ENCODE peak calls at places on chromosomes 2 and 18, in five cellular contexts. One of them, this sample, is unnamed.
A peak's percentile ranks its signal among the peaks of the same experiment; 100 is the strongest.

GRCh38 chr18:72325307-72325706 is 218.8 kb downstream of the CBLN2 start:
- DNase-seq in neural progenitor cell: no peak
- DNase-seq in cardiac muscle cell: no peak
- DNase-seq in transverse colon: no peak
- DNase-seq in IMR-90: no peak
- DNase-seq in this sample: no peak

GRCh38 chr2:134398300-134398699 is 144.4 kb downstream of the MGAT5 start:
- DNase-seq in transverse colon: no peak
- DNase-seq in neural progenitor cell: no peak
- DNase-seq in cardiac muscle cell: peak; percentile 74
- DNase-seq in IMR-90: peak; percentile 91
- DNase-seq in this sample: no peak

GRCh38 chr18:26503382-26503781 is 45.0 kb downstream of the KCTD1 start:
- DNase-seq in cardiac muscle cell: peak; percentile 51
- DNase-seq in neural progenitor cell: no peak
- DNase-seq in IMR-90: no peak
- DNase-seq in transverse colon: no peak
- DNase-seq in this sample: no peak

GRCh38 chr18:55489742-55490055 is 98.3 kb downstream of the TCF4 start:
- DNase-seq in cardiac muscle cell: no peak
- DNase-seq in neural progenitor cell: no peak
- DNase-seq in transverse colon: no peak
- DNase-seq in IMR-90: peak; percentile 55
- DNase-seq in this sample: no peak

GRCh38 chr18:23524213-23524707 is 20.9 kb downstream of the RMC1 start:
- DNase-seq in transverse colon: no peak
- DNase-seq in cardiac muscle cell: no peak
- DNase-seq in IMR-90: no peak
- DNase-seq in neural progenitor cell: no peak
- DNase-seq in this sample: no peak

GRCh38 chr2:208006833-208007232 is 18.5 kb downstream of the PLEKHM3 start:
- DNase-seq in IMR-90: peak; percentile 41
- DNase-seq in cardiac muscle cell: no peak
- DNase-seq in neural progenitor cell: no peak
- DNase-seq in transverse colon: no peak
- DNase-seq in this sample: no peak

GRCh38 chr2:120436885-120437603 is 91.1 kb downstream of the INHBB start:
- DNase-seq in transverse colon: no peak
- DNase-seq in cardiac muscle cell: peak; percentile 29
- DNase-seq in IMR-90: peak; percentile 13
- DNase-seq in neural progenitor cell: peak; percentile 73
- DNase-seq in this sample: peak; percentile 21

GRCh38 chr2:81481994-81482368 is 1177.4 kb upstream of the LRRTM1 start:
- DNase-seq in cardiac muscle cell: peak; percentile 0
- DNase-seq in transverse colon: no peak
- DNase-seq in IMR-90: no peak
- DNase-seq in neural progenitor cell: no peak
- DNase-seq in this sample: no peak

GRCh38 chr2:237060518-237061312 is 25.0 kb upstream of the COPS8 start:
- DNase-seq in cardiac muscle cell: peak; percentile 83
- DNase-seq in neural progenitor cell: peak; percentile 82
- DNase-seq in transverse colon: peak; percentile 37
- DNase-seq in IMR-90: peak; percentile 72
- DNase-seq in this sample: peak; percentile 58

GRCh38 chr2:186068154-186068826 is 329.7 kb downstream of the FSIP2 start:
- DNase-seq in neural progenitor cell: peak; percentile 13
- DNase-seq in transverse colon: no peak
- DNase-seq in IMR-90: no peak
- DNase-seq in cardiac muscle cell: peak; percentile 1
- DNase-seq in this sample: no peak

GRCh38 chr2:11899264-11899818 is 152.9 kb downstream of the LPIN1 start:
- DNase-seq in cardiac muscle cell: peak; percentile 50
- DNase-seq in IMR-90: peak; percentile 63
- DNase-seq in transverse colon: no peak
- DNase-seq in neural progenitor cell: no peak
- DNase-seq in this sample: no peak

GRCh38 chr2:235931676-235932075 is 236.5 kb downstream of the GBX2 start:
- DNase-seq in transverse colon: no peak
- DNase-seq in IMR-90: no peak
- DNase-seq in cardiac muscle cell: no peak
- DNase-seq in neural progenitor cell: no peak
- DNase-seq in this sample: no peak

GRCh38 chr2:23465982-23466381 is 81.0 kb downstream of the KLHL29 start:
- DNase-seq in IMR-90: no peak
- DNase-seq in neural progenitor cell: no peak
- DNase-seq in cardiac muscle cell: peak; percentile 37
- DNase-seq in transverse colon: no peak
- DNase-seq in this sample: no peak

GRCh38 chr2:135066710-135067109 is 14.6 kb downstream of the RAB3GAP1 start:
- DNase-seq in IMR-90: peak; percentile 41
- DNase-seq in cardiac muscle cell: no peak
- DNase-seq in neural progenitor cell: no peak
- DNase-seq in transverse colon: no peak
- DNase-seq in this sample: no peak

GRCh38 chr2:26724004-26724750 is 31.7 kb downstream of the KCNK3 start:
- DNase-seq in neural progenitor cell: no peak
- DNase-seq in cardiac muscle cell: peak; percentile 92
- DNase-seq in transverse colon: peak; percentile 61
- DNase-seq in IMR-90: peak; percentile 80
- DNase-seq in this sample: peak; percentile 90

DNA sequence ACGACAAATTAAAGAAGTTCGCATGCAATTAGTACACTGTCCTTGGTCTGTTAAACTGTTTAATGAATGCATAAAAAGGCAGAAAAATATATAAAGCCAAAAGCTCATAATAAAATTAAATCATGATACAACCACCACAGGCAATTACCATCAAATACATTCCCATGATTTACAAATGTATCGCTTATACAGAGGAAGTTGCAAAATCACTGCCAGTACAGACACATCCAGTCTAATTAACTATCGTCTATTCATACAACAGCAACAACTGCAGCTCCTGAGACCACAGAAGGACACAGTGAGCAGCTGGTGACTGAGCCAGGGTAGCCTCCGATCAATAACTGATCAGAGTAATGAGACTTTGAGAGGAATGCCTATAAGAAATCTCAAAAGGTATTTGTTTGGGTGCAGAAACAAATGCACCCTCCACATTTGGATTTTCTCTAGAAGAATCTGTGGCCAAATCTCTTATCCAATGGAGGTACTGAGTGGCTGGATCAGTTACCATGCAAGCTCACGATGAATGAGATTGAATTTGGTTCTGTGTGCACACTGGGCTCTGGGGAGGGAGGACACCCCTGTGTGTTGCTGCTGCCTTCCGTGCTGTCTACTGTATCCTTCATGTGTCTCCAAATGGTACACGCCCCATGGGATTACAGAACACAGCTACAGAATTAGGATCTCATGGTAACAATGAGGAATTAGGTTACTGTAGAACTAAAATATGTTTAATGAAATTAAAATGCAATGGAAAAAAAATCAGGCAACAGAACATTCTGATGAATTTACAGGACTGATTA is 119.6 kb downstream of the MBP start:
- DNase-seq in cardiac muscle cell: no peak
- DNase-seq in transverse colon: no peak
- DNase-seq in neural progenitor cell: no peak
- DNase-seq in IMR-90: no peak
- DNase-seq in this sample: no peak
- H3K27ac ChIP-seq in cardiac muscle cell: no peak overlapping the region
- H3K27ac ChIP-seq in transverse colon: no peak overlapping the region
- H3K27ac ChIP-seq in neural progenitor cell: no peak overlapping the region
- H3K27ac ChIP-seq in IMR-90: no peak overlapping the region
- H3K27ac ChIP-seq in this sample: peak overlapping the region; percentile 91

DNA sequence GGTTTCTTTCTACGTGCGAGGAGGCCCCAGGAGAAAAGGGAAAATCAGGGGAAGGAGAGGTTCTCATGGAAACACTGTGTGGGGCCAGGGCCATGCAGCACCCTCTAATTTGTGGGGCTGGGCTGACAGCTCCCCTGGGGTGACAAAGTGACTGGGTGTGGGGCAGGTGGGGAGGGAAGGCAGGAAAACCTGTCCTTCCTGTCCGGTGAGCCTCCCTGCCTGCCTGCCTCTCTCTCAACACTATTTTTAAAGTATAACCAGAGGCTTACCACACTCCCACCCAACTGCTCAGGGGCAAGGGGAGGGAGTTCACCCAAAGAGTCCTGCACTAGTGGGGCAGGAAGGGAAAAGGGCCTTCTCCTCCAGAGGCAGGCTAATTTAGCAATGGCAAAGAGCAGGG is 10.5 kb upstream of the EPAS1 start:
- DNase-seq in IMR-90: no peak
- DNase-seq in transverse colon: peak; percentile 41
- DNase-seq in neural progenitor cell: no peak
- DNase-seq in cardiac muscle cell: no peak
- DNase-seq in this sample: no peak
- H3K4me3 ChIP-seq in IMR-90: no peak overlapping the region
- H3K4me3 ChIP-seq in transverse colon: no peak overlapping the region
- H3K4me3 ChIP-seq in neural progenitor cell: no peak overlapping the region
- H3K4me3 ChIP-seq in cardiac muscle cell: no peak overlapping the region
- H3K4me3 ChIP-seq in this sample: no peak overlapping the region

GRCh38 chr2:65393743-65394422 is 38.5 kb downstream of the SPRED2 start:
- DNase-seq in neural progenitor cell: no peak
- DNase-seq in cardiac muscle cell: no peak
- DNase-seq in IMR-90: no peak
- DNase-seq in transverse colon: no peak
- DNase-seq in this sample: no peak

GRCh38 chr2:65397122-65397521 is 35.3 kb downstream of the SPRED2 start:
- DNase-seq in transverse colon: no peak
- DNase-seq in cardiac muscle cell: peak; percentile 30
- DNase-seq in IMR-90: peak; percentile 47
- DNase-seq in neural progenitor cell: no peak
- DNase-seq in this sample: no peak

GRCh38 chr2:65392609-65393008 is 39.8 kb downstream of the SPRED2 start:
- DNase-seq in IMR-90: no peak
- DNase-seq in cardiac muscle cell: no peak
- DNase-seq in transverse colon: no peak
- DNase-seq in neural progenitor cell: no peak
- DNase-seq in this sample: no peak

GRCh38 chr2:65396348-65397026 is 35.9 kb downstream of the SPRED2 start:
- DNase-seq in IMR-90: peak; percentile 57
- DNase-seq in neural progenitor cell: no peak
- DNase-seq in cardiac muscle cell: peak; percentile 47
- DNase-seq in transverse colon: peak; percentile 41
- DNase-seq in this sample: peak; percentile 31

DNA sequence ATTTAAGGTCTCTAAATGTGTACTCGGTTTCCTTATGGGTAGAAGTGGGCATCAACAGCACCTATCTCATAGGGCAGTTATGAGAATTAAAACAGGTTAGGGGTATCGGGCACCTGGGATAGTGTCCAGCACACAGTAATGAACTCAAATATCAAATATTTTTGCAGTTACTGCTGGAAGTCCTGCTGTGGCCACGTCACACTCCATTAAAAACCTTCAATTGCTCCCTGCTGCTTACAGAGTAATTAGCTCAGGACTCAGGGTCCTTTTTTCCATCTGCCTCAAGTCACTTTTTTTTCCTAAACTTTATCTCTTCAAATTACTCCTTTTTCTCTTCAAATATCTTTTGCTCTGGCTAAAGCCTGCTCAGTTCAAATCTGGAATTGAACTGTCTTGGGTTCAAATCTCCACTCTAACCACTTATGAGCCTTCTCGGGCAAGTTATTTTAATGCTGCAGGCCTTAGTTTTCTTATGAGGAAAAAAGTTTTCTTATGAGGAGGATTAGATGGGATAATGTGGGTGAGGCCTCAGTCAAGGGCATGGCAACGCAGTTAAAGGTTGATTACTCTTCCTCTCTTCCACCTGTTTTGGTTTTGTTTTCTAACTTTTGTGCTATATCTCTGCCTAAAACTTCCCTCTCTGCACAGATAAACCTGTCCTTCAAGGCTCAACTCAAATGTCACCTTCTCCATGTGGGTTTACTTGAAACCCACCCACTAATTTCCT is 36.6 kb downstream of the SPRED2 start:
- DNase-seq in transverse colon: no peak
- DNase-seq in IMR-90: no peak
- DNase-seq in cardiac muscle cell: no peak
- DNase-seq in neural progenitor cell: no peak
- DNase-seq in this sample: no peak
- H3K27ac ChIP-seq in transverse colon: peak overlapping the region; percentile 70
- H3K27ac ChIP-seq in IMR-90: no peak overlapping the region
- H3K27ac ChIP-seq in cardiac muscle cell: no peak overlapping the region
- H3K27ac ChIP-seq in neural progenitor cell: no peak overlapping the region
- H3K27ac ChIP-seq in this sample: peak overlapping the region; percentile 29

GRCh38 chr2:85597241-85597640 is 1.7 kb downstream of the RNF181 start:
- DNase-seq in cardiac muscle cell: no peak
- DNase-seq in transverse colon: no peak
- DNase-seq in neural progenitor cell: no peak
- DNase-seq in IMR-90: no peak
- DNase-seq in this sample: no peak
- H3K4me3 ChIP-seq in cardiac muscle cell: no peak overlapping the region
- H3K4me3 ChIP-seq in transverse colon: no peak overlapping the region
- H3K4me3 ChIP-seq in neural progenitor cell: no peak overlapping the region
- H3K4me3 ChIP-seq in IMR-90: no peak overlapping the region
- H3K4me3 ChIP-seq in this sample: no peak overlapping the region

GRCh38 chr2:99471635-99472326 is 18.0 kb downstream of the REV1 start:
- DNase-seq in IMR-90: no peak
- DNase-seq in cardiac muscle cell: no peak
- DNase-seq in transverse colon: no peak
- DNase-seq in neural progenitor cell: no peak
- DNase-seq in this sample: no peak

GRCh38 chr2:99469394-99469793 is 20.4 kb downstream of the REV1 start:
- DNase-seq in transverse colon: no peak
- DNase-seq in IMR-90: no peak
- DNase-seq in cardiac muscle cell: no peak
- DNase-seq in neural progenitor cell: no peak
- DNase-seq in this sample: no peak

GRCh38 chr2:99468155-99468554 is 21.7 kb downstream of the REV1 start:
- DNase-seq in transverse colon: no peak
- DNase-seq in cardiac muscle cell: no peak
- DNase-seq in neural progenitor cell: no peak
- DNase-seq in IMR-90: no peak
- DNase-seq in this sample: no peak

GRCh38 chr2:99470957-99471356 is 18.9 kb downstream of the REV1 start:
- DNase-seq in neural progenitor cell: no peak
- DNase-seq in transverse colon: no peak
- DNase-seq in cardiac muscle cell: no peak
- DNase-seq in IMR-90: no peak
- DNase-seq in this sample: no peak

GRCh38 chr2:99467390-99467789 is 22.4 kb downstream of the REV1 start:
- DNase-seq in neural progenitor cell: no peak
- DNase-seq in cardiac muscle cell: no peak
- DNase-seq in IMR-90: no peak
- DNase-seq in transverse colon: no peak
- DNase-seq in this sample: no peak
- H3K27ac ChIP-seq in neural progenitor cell: no peak overlapping the region
- H3K27ac ChIP-seq in cardiac muscle cell: peak overlapping the region; percentile 77
- H3K27ac ChIP-seq in IMR-90: no peak overlapping the region
- H3K27ac ChIP-seq in transverse colon: no peak overlapping the region
- H3K27ac ChIP-seq in this sample: no peak overlapping the region

DNA sequence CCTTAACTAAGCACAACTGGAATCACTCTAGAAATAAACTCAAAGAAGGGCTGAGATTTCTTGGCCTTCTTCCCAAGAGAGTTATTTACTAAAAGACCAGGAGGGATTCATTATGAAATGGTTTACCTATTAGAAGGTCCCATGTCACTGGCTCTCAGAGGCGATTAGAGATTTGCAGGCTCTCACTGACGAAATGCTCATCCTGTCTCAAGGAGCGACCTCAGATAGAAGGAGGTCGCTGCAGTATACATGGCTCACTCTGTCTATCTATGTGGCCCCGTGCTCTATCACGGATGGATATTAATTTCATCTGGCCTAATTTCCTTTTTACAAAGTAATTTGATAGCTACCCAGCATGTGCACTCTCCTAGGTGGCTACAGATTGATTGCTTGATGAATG is 9.2 kb downstream of the SMIM21 start:
- DNase-seq in IMR-90: no peak
- DNase-seq in transverse colon: no peak
- DNase-seq in neural progenitor cell: no peak
- DNase-seq in cardiac muscle cell: no peak
- DNase-seq in this sample: no peak
- H3K4me3 ChIP-seq in IMR-90: no peak overlapping the region
- H3K4me3 ChIP-seq in transverse colon: no peak overlapping the region
- H3K4me3 ChIP-seq in neural progenitor cell: no peak overlapping the region
- H3K4me3 ChIP-seq in cardiac muscle cell: no peak overlapping the region
- H3K4me3 ChIP-seq in this sample: no peak overlapping the region